ENCODE peak calls at places on chromosomes 7 and 10, in ten cellular contexts. O is IMR-90, D is GM23248, I is HL-60, L is Peyer's patch, C is psoas muscle, U is GM23338, Q is PC-3, A is OCI-LY7, H is heart left ventricle. Z is an unnamed sample.

GRCh38 chr7:107002131-107002803 is 42.2 kb upstream of the PRKAR2B start:
- DNase-seq in O (no peak), D (no peak), I (no peak), L (no peak), C (no peak), U (no peak), Q (no peak), A (no peak), H (no peak), Z (no peak)

GRCh38 chr7:133478591-133479135 is 225.8 kb downstream of the EXOC4 start:
- DNase-seq in O (no peak), D (no peak), I (no peak), L (no peak), C (no peak), U (no peak), Q (no peak), A (no peak), H (no peak), Z (no peak)

GRCh38 chr10:74078037-74078436 is 72.6 kb downstream of the AP3M1 start:
- DNase-seq in O (peak; percentile 66), D (peak; percentile 57), I (no peak), L (no peak), C (no peak), U (no peak), Q (peak; percentile 85), A (peak; percentile 29), H (no peak), Z (no peak)

GRCh38 chr10:24762966-24763623 is 39.4 kb upstream of the ARHGAP21 start:
- DNase-seq in O (peak; percentile 28), D (peak; percentile 40), I (no peak), L (no peak), C (no peak), U (peak; percentile 79), Q (peak; percentile 4), A (no peak), H (no peak), Z (no peak)

GRCh38 chr10:94327649-94328048 is 35.1 kb downstream of the NOC3L start:
- DNase-seq in O (no peak), D (no peak), I (no peak), L (no peak), C (no peak), U (no peak), Q (no peak), A (no peak), H (no peak), Z (no peak)

GRCh38 chr10:116779076-116779687 is 36.8 kb upstream of the HSPA12A start:
- DNase-seq in O (peak; percentile 57), D (peak; percentile 49), I (no peak), L (no peak), C (no peak), U (no peak), Q (peak; percentile 30), A (no peak), H (no peak), Z (no peak)

GRCh38 chr10:11908536-11908935 is 85.4 kb downstream of the PROSER2 start:
- DNase-seq in O (no peak), D (no peak), I (no peak), L (no peak), C (no peak), U (no peak), Q (no peak), A (no peak), H (no peak), Z (no peak)

GRCh38 chr10:59977486-59977885 is 71.1 kb upstream of the CCDC6 start:
- DNase-seq in O (no peak), D (no peak), I (no peak), L (no peak), C (no peak), U (no peak), Q (no peak), A (no peak), H (no peak), Z (no peak)

GRCh38 chr7:74216361-74216761 is 6.6 kb downstream of the LAT2 start:
- DNase-seq in O (no peak), D (no peak), I (no peak), L (no peak), C (no peak), U (no peak), Q (no peak), A (peak; percentile 59), H (no peak), Z (peak; percentile 16)

GRCh38 chr10:131577786-131578471 is 266.4 kb upstream of the TCERG1L start:
- DNase-seq in O (no peak), D (no peak), I (no peak), L (no peak), C (no peak), U (no peak), Q (no peak), A (no peak), H (no peak), Z (peak; percentile 73)

GRCh38 chr10:55146032-55146431 is 345.0 kb upstream of the PCDH15 start:
- DNase-seq in O (no peak), D (peak; percentile 24), I (no peak), L (no peak), C (no peak), U (no peak), Q (peak; percentile 48), A (no peak), H (no peak), Z (no peak)

GRCh38 chr10:18238875-18239485 is 98.8 kb downstream of the CACNB2 start:
- DNase-seq in O (peak; percentile 70), D (peak; percentile 78), I (no peak), L (no peak), C (no peak), U (peak; percentile 68), Q (peak; percentile 46), A (peak; percentile 33), H (no peak), Z (no peak)

GRCh38 chr7:116969371-116969902 is 16.1 kb downstream of the ST7 start:
- DNase-seq in O (no peak), D (no peak), I (no peak), L (no peak), C (no peak), U (peak; percentile 49), Q (no peak), A (no peak), H (no peak), Z (no peak)

GRCh38 chr7:131976411-131976810 is 420.0 kb upstream of the PODXL start:
- DNase-seq in O (no peak), D (no peak), I (no peak), L (no peak), C (no peak), U (no peak), Q (no peak), A (no peak), H (no peak), Z (no peak)

GRCh38 chr10:62166331-62167154 is 102.1 kb downstream of the RTKN2 start:
- DNase-seq in O (peak; percentile 65), D (peak; percentile 82), I (no peak), L (no peak), C (peak; percentile 32), U (no peak), Q (no peak), A (peak; percentile 76), H (no peak), Z (no peak)

GRCh38 chr7:75739796-75740672 is 1.3 kb upstream of the HIP1 start:
- DNase-seq in O (peak; percentile 62), D (peak; percentile 86), I (no peak), L (no peak), C (no peak), U (peak; percentile 86), Q (peak; percentile 49), A (peak; percentile 88), H (no peak), Z (no peak)

GRCh38 chr10:71087622-71088021 is 124.7 kb upstream of the UNC5B start:
- DNase-seq in O (no peak), D (no peak), I (no peak), L (no peak), C (no peak), U (no peak), Q (no peak), A (no peak), H (no peak), Z (no peak)

GRCh38 chr10:78739411-78740053 is 329.2 kb upstream of the ZMIZ1 start:
- DNase-seq in O (no peak), D (no peak), I (no peak), L (no peak), C (no peak), U (peak; percentile 27), Q (no peak), A (no peak), H (no peak), Z (no peak)

GRCh38 chr10:21830037-21830436 is 173.5 kb downstream of the DNAJC1 start:
- DNase-seq in O (no peak), D (no peak), I (no peak), L (no peak), C (no peak), U (no peak), Q (no peak), A (no peak), H (no peak), Z (no peak)

GRCh38 chr7:22730921-22731654 is 4.1 kb downstream of the IL6 start:
- DNase-seq in O (peak; percentile 76), D (peak; percentile 88), I (no peak), L (no peak), C (no peak), U (no peak), Q (peak; percentile 94), A (no peak), H (no peak), Z (no peak)

GRCh38 chr10:813286-813685 is 118.2 kb downstream of the LARP4B start:
- DNase-seq in O (no peak), D (peak; percentile 48), I (no peak), L (no peak), C (no peak), U (no peak), Q (no peak), A (no peak), H (no peak), Z (no peak)

GRCh38 chr7:140683657-140684056 is 10.9 kb downstream of the ADCK2 start:
- DNase-seq in O (no peak), D (no peak), I (no peak), L (no peak), C (no peak), U (no peak), Q (no peak), A (no peak), H (no peak), Z (no peak)
- H3K27ac ChIP-seq in O (no peak overlapping the region), D (no peak overlapping the region), I (no peak overlapping the region), L (no peak overlapping the region), C (no peak overlapping the region), U (no peak overlapping the region), Q (no peak overlapping the region), A (no peak overlapping the region), H (no peak overlapping the region), Z (no peak overlapping the region)

GRCh38 chr7:94301024-94301588 is 93.6 kb upstream of the COL1A2 start:
- DNase-seq in O (peak; percentile 98), D (peak; percentile 98), I (no peak), L (no peak), C (peak; percentile 74), U (peak; percentile 82), Q (peak; percentile 91), A (no peak), H (peak; percentile 71), Z (peak; percentile 59)
- H3K27ac ChIP-seq in O (peak overlapping the region; percentile 98), D (peak overlapping the region; percentile 99), I (no peak overlapping the region), L (peak overlapping the region; percentile 75), C (peak overlapping the region; percentile 30), U (peak overlapping the region; percentile 51), Q (peak overlapping the region; percentile 95), A (no peak overlapping the region), H (peak overlapping the region; percentile 72), Z (peak overlapping the region; percentile 82)

GRCh38 chr7:29488977-29489376 is 74.7 kb upstream of the PRR15 start:
- DNase-seq in O (peak; percentile 24), D (peak; percentile 89), I (no peak), L (no peak), C (no peak), U (no peak), Q (peak; percentile 60), A (no peak), H (no peak), Z (no peak)
- H3K27ac ChIP-seq in O (no peak overlapping the region), D (peak overlapping the region; percentile 50), I (no peak overlapping the region), L (peak overlapping the region; percentile 67), C (no peak overlapping the region), U (no peak overlapping the region), Q (no peak overlapping the region), A (no peak overlapping the region), H (peak overlapping the region; percentile 65), Z (peak overlapping the region; percentile 51)

GRCh38 chr10:44651395-44651661 is 259.8 kb upstream of the TMEM72 start:
- DNase-seq in O (no peak), D (no peak), I (no peak), L (no peak), C (no peak), U (no peak), Q (no peak), A (no peak), H (no peak), Z (no peak)
- H3K27ac ChIP-seq in O (no peak overlapping the region), D (peak overlapping the region; percentile 65), I (no peak overlapping the region), L (no peak overlapping the region), C (peak overlapping the region; percentile 33), U (no peak overlapping the region), Q (no peak overlapping the region), A (no peak overlapping the region), H (no peak overlapping the region), Z (no peak overlapping the region)